ENCODE peak calls at places on chromosomes 5 and 9, in six cellular contexts. U is foreskin fibroblast; G is gastrocnemius medialis; P is AG04450; I is stimulated activated CD8-positive, alpha-beta memory T cell treated with anti-CD3 and anti-CD28 coated beads, Interleukin-4, amount 100 ng/mL, for 48 hours; M is COR-L47. C is an unnamed sample.

GRCh38 chr9:14478175-14479165 is 164.5 kb upstream of the NFIB start:
- DNase-seq in U (no peak), G (no peak), P (no peak), I (no peak), M (no peak), C (no peak)

GRCh38 chr5:120771181-120771580 is 307.1 kb downstream of the PRR16 start:
- DNase-seq in U (peak; percentile 41), G (no peak), P (no peak), I (no peak), M (no peak), C (no peak)

GRCh38 chr5:131999991-132000490 is 11.4 kb downstream of the ACSL6 start:
- DNase-seq in U (no peak), G (peak; percentile 6), P (no peak), I (no peak), M (no peak), C (no peak)

GRCh38 chr5:140073296-140073695 is 30.2 kb upstream of the NRG2 start:
- DNase-seq in U (no peak), G (no peak), P (no peak), I (no peak), M (no peak), C (no peak)

GRCh38 chr9:126343271-126343700 is 16.7 kb downstream of the MVB12B start:
- DNase-seq in U (no peak), G (no peak), P (no peak), I (no peak), M (no peak), C (no peak)

GRCh38 chr5:53323511-53323910 is 156.9 kb upstream of the FST start:
- DNase-seq in U (no peak), G (no peak), P (no peak), I (no peak), M (no peak), C (no peak)

GRCh38 chr5:136020383-136021015 is 8.3 kb upstream of the TGFBI start:
- DNase-seq in U (peak; percentile 96), G (no peak), P (peak; percentile 96), I (peak; percentile 40), M (no peak), C (no peak)

GRCh38 chr9:79600466-79600865 is 28.7 kb downstream of the TLE4 start:
- DNase-seq in U (no peak), G (no peak), P (no peak), I (no peak), M (no peak), C (no peak)

C was measured in tibial nerve.